ENCODE peak calls at places on chromosomes 11 and 22, in ten cellular contexts. One of them, this sample, is unnamed.
A peak's percentile ranks its signal among the peaks of the same experiment; 100 is the strongest.

GRCh38 chr11:64299847-64300648 is at the start of gene CATSPERZ:
- DNase-seq in transverse colon: no peak
- DNase-seq in right atrium auricular region: no peak
- DNase-seq in heart left ventricle: no peak
- DNase-seq in suprapubic skin: no peak
- DNase-seq in mesendoderm: no peak
- DNase-seq in fibroblast of lung: no peak
- DNase-seq in neuronal stem cell: no peak
- DNase-seq in uterus: no peak
- DNase-seq in substantia nigra: no peak
- DNase-seq in this sample: peak; percentile 42

GRCh38 chr22:17267661-17268330 is 48.6 kb upstream of the ADA2 start:
- DNase-seq in transverse colon: no peak
- DNase-seq in right atrium auricular region: no peak
- DNase-seq in heart left ventricle: no peak
- DNase-seq in suprapubic skin: no peak
- DNase-seq in mesendoderm: peak; percentile 92
- DNase-seq in fibroblast of lung: no peak
- DNase-seq in neuronal stem cell: no peak
- DNase-seq in uterus: no peak
- DNase-seq in substantia nigra: no peak
- DNase-seq in this sample: no peak

GRCh38 chr22:37636186-37636948 is 3.1 kb upstream of the SH3BP1 start:
- DNase-seq in transverse colon: peak; percentile 51
- DNase-seq in right atrium auricular region: no peak
- DNase-seq in heart left ventricle: no peak
- DNase-seq in suprapubic skin: no peak
- DNase-seq in mesendoderm: peak; percentile 67
- DNase-seq in fibroblast of lung: peak; percentile 91
- DNase-seq in neuronal stem cell: no peak
- DNase-seq in uterus: no peak
- DNase-seq in substantia nigra: no peak
- DNase-seq in this sample: peak; percentile 36

GRCh38 chr22:24413726-24414385 is 13.5 kb upstream of the ADORA2A start:
- DNase-seq in transverse colon: no peak
- DNase-seq in right atrium auricular region: no peak
- DNase-seq in heart left ventricle: no peak
- DNase-seq in suprapubic skin: no peak
- DNase-seq in mesendoderm: no peak
- DNase-seq in fibroblast of lung: no peak
- DNase-seq in neuronal stem cell: no peak
- DNase-seq in uterus: no peak
- DNase-seq in substantia nigra: no peak
- DNase-seq in this sample: no peak

GRCh38 chr11:16191852-16192240 is 164.5 kb downstream of the SOX6 start:
- DNase-seq in transverse colon: no peak
- DNase-seq in right atrium auricular region: no peak
- DNase-seq in heart left ventricle: no peak
- DNase-seq in suprapubic skin: no peak
- DNase-seq in mesendoderm: no peak
- DNase-seq in fibroblast of lung: no peak
- DNase-seq in neuronal stem cell: no peak
- DNase-seq in uterus: no peak
- DNase-seq in substantia nigra: no peak
- DNase-seq in this sample: no peak

GRCh38 chr22:45689195-45689594 is 17.6 kb downstream of the ATXN10 start:
- DNase-seq in transverse colon: no peak
- DNase-seq in right atrium auricular region: no peak
- DNase-seq in heart left ventricle: no peak
- DNase-seq in suprapubic skin: no peak
- DNase-seq in mesendoderm: no peak
- DNase-seq in fibroblast of lung: no peak
- DNase-seq in neuronal stem cell: no peak
- DNase-seq in uterus: no peak
- DNase-seq in substantia nigra: no peak
- DNase-seq in this sample: no peak

GRCh38 chr11:19903620-19904069 is 191.0 kb downstream of the NAV2 start:
- DNase-seq in transverse colon: peak; percentile 82
- DNase-seq in right atrium auricular region: peak; percentile 74
- DNase-seq in heart left ventricle: peak; percentile 70
- DNase-seq in suprapubic skin: no peak
- DNase-seq in mesendoderm: peak; percentile 80
- DNase-seq in fibroblast of lung: peak; percentile 75
- DNase-seq in neuronal stem cell: peak; percentile 72
- DNase-seq in uterus: peak; percentile 75
- DNase-seq in substantia nigra: peak; percentile 11
- DNase-seq in this sample: peak; percentile 79

GRCh38 chr22:50467341-50467740 is 7.5 kb downstream of the SBF1 start:
- DNase-seq in transverse colon: no peak
- DNase-seq in right atrium auricular region: no peak
- DNase-seq in heart left ventricle: no peak
- DNase-seq in suprapubic skin: no peak
- DNase-seq in mesendoderm: no peak
- DNase-seq in fibroblast of lung: no peak
- DNase-seq in neuronal stem cell: no peak
- DNase-seq in uterus: no peak
- DNase-seq in substantia nigra: no peak
- DNase-seq in this sample: no peak

GRCh38 chr11:43880640-43881159 is at the start of gene ALKBH3:
- DNase-seq in transverse colon: peak; percentile 93
- DNase-seq in right atrium auricular region: peak; percentile 95
- DNase-seq in heart left ventricle: peak; percentile 92
- DNase-seq in suprapubic skin: peak; percentile 98
- DNase-seq in mesendoderm: peak; percentile 94
- DNase-seq in fibroblast of lung: peak; percentile 96
- DNase-seq in neuronal stem cell: peak; percentile 69
- DNase-seq in uterus: peak; percentile 92
- DNase-seq in substantia nigra: peak; percentile 82
- DNase-seq in this sample: peak; percentile 92

GRCh38 chr11:94602430-94603372 is 35.5 kb downstream of the PIWIL4 start:
- DNase-seq in transverse colon: peak; percentile 65
- DNase-seq in right atrium auricular region: peak; percentile 75
- DNase-seq in heart left ventricle: peak; percentile 57
- DNase-seq in suprapubic skin: no peak
- DNase-seq in mesendoderm: peak; percentile 73
- DNase-seq in fibroblast of lung: peak; percentile 77
- DNase-seq in neuronal stem cell: peak; percentile 23
- DNase-seq in uterus: peak; percentile 35
- DNase-seq in substantia nigra: no peak
- DNase-seq in this sample: peak; percentile 95

GRCh38 chr22:42978453-42979103 is 36.4 kb downstream of the PACSIN2 start:
- DNase-seq in transverse colon: no peak
- DNase-seq in right atrium auricular region: no peak
- DNase-seq in heart left ventricle: peak; percentile 33
- DNase-seq in suprapubic skin: no peak
- DNase-seq in mesendoderm: peak; percentile 58
- DNase-seq in fibroblast of lung: peak; percentile 81
- DNase-seq in neuronal stem cell: peak; percentile 24
- DNase-seq in uterus: peak; percentile 45
- DNase-seq in substantia nigra: no peak
- DNase-seq in this sample: no peak

GRCh38 chr11:71996946-71997345 is 1.8 kb upstream of the IL18BP start:
- DNase-seq in transverse colon: peak; percentile 30
- DNase-seq in right atrium auricular region: peak; percentile 77
- DNase-seq in heart left ventricle: no peak
- DNase-seq in suprapubic skin: no peak
- DNase-seq in mesendoderm: no peak
- DNase-seq in fibroblast of lung: no peak
- DNase-seq in neuronal stem cell: no peak
- DNase-seq in uterus: no peak
- DNase-seq in substantia nigra: no peak
- DNase-seq in this sample: no peak

GRCh38 chr11:84407091-84407490 is 1120.9 kb upstream of the CCDC90B start:
- DNase-seq in transverse colon: no peak
- DNase-seq in right atrium auricular region: no peak
- DNase-seq in heart left ventricle: no peak
- DNase-seq in suprapubic skin: no peak
- DNase-seq in mesendoderm: no peak
- DNase-seq in fibroblast of lung: no peak
- DNase-seq in neuronal stem cell: no peak
- DNase-seq in uterus: no peak
- DNase-seq in substantia nigra: no peak
- DNase-seq in this sample: no peak

DNA sequence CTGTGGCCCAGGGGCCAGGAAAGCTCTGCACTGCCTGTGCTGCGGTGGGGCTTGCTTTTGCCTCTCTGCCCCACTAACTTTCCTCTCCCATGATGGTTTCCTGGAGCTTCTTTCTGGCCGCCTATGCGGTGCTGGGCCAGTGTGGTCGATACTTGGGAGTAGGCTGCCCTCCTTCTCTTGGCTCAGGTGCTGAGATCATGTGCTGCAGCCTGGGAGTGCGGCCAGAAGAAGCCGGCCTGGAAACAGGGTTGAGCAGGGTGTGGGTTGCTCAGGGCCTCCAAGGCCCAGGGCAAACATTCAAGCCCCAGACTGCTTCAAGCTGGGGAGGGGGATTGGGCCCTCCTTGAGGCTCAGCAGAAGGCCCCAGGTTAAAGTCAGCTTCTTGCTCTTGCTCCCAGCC is 125.0 kb downstream of the NTM start:
- DNase-seq in transverse colon: peak; percentile 20
- DNase-seq in right atrium auricular region: no peak
- DNase-seq in heart left ventricle: peak; percentile 28
- DNase-seq in suprapubic skin: no peak
- DNase-seq in mesendoderm: no peak
- DNase-seq in fibroblast of lung: no peak
- DNase-seq in neuronal stem cell: no peak
- DNase-seq in uterus: no peak
- DNase-seq in substantia nigra: peak; percentile 34
- DNase-seq in this sample: peak; percentile 42
- H3K27ac ChIP-seq in transverse colon: no peak overlapping the region
- H3K27ac ChIP-seq in right atrium auricular region: no peak overlapping the region
- H3K27ac ChIP-seq in heart left ventricle: no peak overlapping the region
- H3K27ac ChIP-seq in suprapubic skin: peak overlapping the region; percentile 67
- H3K27ac ChIP-seq in mesendoderm: no peak overlapping the region
- H3K27ac ChIP-seq in fibroblast of lung: no peak overlapping the region
- H3K27ac ChIP-seq in neuronal stem cell: no peak overlapping the region
- H3K27ac ChIP-seq in uterus: no peak overlapping the region
- H3K27ac ChIP-seq in substantia nigra: peak overlapping the region; percentile 13
- H3K27ac ChIP-seq in this sample: no peak overlapping the region

GRCh38 chr11:117068303-117068860 is 29.8 kb downstream of the SIK3 start:
- DNase-seq in transverse colon: no peak
- DNase-seq in right atrium auricular region: no peak
- DNase-seq in heart left ventricle: no peak
- DNase-seq in suprapubic skin: no peak
- DNase-seq in mesendoderm: no peak
- DNase-seq in fibroblast of lung: no peak
- DNase-seq in neuronal stem cell: no peak
- DNase-seq in uterus: no peak
- DNase-seq in substantia nigra: no peak
- DNase-seq in this sample: no peak
- H3K27ac ChIP-seq in transverse colon: no peak overlapping the region
- H3K27ac ChIP-seq in right atrium auricular region: no peak overlapping the region
- H3K27ac ChIP-seq in heart left ventricle: no peak overlapping the region
- H3K27ac ChIP-seq in suprapubic skin: no peak overlapping the region
- H3K27ac ChIP-seq in mesendoderm: no peak overlapping the region
- H3K27ac ChIP-seq in fibroblast of lung: no peak overlapping the region
- H3K27ac ChIP-seq in neuronal stem cell: no peak overlapping the region
- H3K27ac ChIP-seq in uterus: no peak overlapping the region
- H3K27ac ChIP-seq in substantia nigra: peak overlapping the region; percentile 78
- H3K27ac ChIP-seq in this sample: no peak overlapping the region

DNA sequence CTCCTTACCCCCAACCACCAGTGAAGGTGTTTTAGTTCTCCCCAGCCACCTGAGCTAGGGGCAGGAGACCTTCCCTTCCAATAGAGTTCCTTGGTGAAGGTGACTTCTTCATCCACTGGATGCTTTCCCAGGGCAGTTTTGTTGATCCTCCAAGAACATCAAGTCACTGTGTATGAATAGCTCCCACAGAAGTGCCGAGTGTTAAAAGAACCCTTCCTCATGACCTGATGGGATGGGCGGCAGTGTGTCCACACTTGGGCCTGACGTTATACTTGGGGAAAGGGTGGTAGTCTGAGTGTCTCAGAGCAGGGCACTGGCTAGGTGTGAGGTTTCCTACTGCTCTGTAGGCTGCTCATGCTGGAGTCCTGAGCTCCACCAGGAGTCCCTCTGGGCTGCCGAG is 7.5 kb upstream of the LYVE1 start:
- DNase-seq in transverse colon: no peak
- DNase-seq in right atrium auricular region: no peak
- DNase-seq in heart left ventricle: no peak
- DNase-seq in suprapubic skin: no peak
- DNase-seq in mesendoderm: no peak
- DNase-seq in fibroblast of lung: no peak
- DNase-seq in neuronal stem cell: no peak
- DNase-seq in uterus: no peak
- DNase-seq in substantia nigra: no peak
- DNase-seq in this sample: no peak
- H3K27ac ChIP-seq in transverse colon: no peak overlapping the region
- H3K27ac ChIP-seq in right atrium auricular region: no peak overlapping the region
- H3K27ac ChIP-seq in heart left ventricle: no peak overlapping the region
- H3K27ac ChIP-seq in suprapubic skin: no peak overlapping the region
- H3K27ac ChIP-seq in mesendoderm: no peak overlapping the region
- H3K27ac ChIP-seq in fibroblast of lung: no peak overlapping the region
- H3K27ac ChIP-seq in neuronal stem cell: no peak overlapping the region
- H3K27ac ChIP-seq in uterus: no peak overlapping the region
- H3K27ac ChIP-seq in substantia nigra: no peak overlapping the region
- H3K27ac ChIP-seq in this sample: no peak overlapping the region

GRCh38 chr11:70103256-70103975 is 25.3 kb downstream of the ANO1 start:
- DNase-seq in transverse colon: no peak
- DNase-seq in right atrium auricular region: no peak
- DNase-seq in heart left ventricle: no peak
- DNase-seq in suprapubic skin: no peak
- DNase-seq in mesendoderm: no peak
- DNase-seq in fibroblast of lung: no peak
- DNase-seq in neuronal stem cell: no peak
- DNase-seq in uterus: no peak
- DNase-seq in substantia nigra: no peak
- DNase-seq in this sample: no peak
- H3K27ac ChIP-seq in transverse colon: no peak overlapping the region
- H3K27ac ChIP-seq in right atrium auricular region: no peak overlapping the region
- H3K27ac ChIP-seq in heart left ventricle: no peak overlapping the region
- H3K27ac ChIP-seq in suprapubic skin: no peak overlapping the region
- H3K27ac ChIP-seq in mesendoderm: no peak overlapping the region
- H3K27ac ChIP-seq in fibroblast of lung: no peak overlapping the region
- H3K27ac ChIP-seq in neuronal stem cell: no peak overlapping the region
- H3K27ac ChIP-seq in uterus: peak overlapping the region; percentile 90
- H3K27ac ChIP-seq in substantia nigra: no peak overlapping the region
- H3K27ac ChIP-seq in this sample: no peak overlapping the region

GRCh38 chr11:75475767-75476650 is 43.0 kb upstream of the KLHL35 start:
- DNase-seq in transverse colon: peak; percentile 33
- DNase-seq in right atrium auricular region: peak; percentile 69
- DNase-seq in heart left ventricle: peak; percentile 59
- DNase-seq in suprapubic skin: no peak
- DNase-seq in mesendoderm: no peak
- DNase-seq in fibroblast of lung: peak; percentile 41
- DNase-seq in neuronal stem cell: no peak
- DNase-seq in uterus: peak; percentile 60
- DNase-seq in substantia nigra: no peak
- DNase-seq in this sample: peak; percentile 50
- H3K27ac ChIP-seq in transverse colon: no peak overlapping the region
- H3K27ac ChIP-seq in right atrium auricular region: peak overlapping the region; percentile 50
- H3K27ac ChIP-seq in heart left ventricle: no peak overlapping the region
- H3K27ac ChIP-seq in suprapubic skin: peak overlapping the region; percentile 82
- H3K27ac ChIP-seq in mesendoderm: no peak overlapping the region
- H3K27ac ChIP-seq in fibroblast of lung: peak overlapping the region; percentile 50
- H3K27ac ChIP-seq in neuronal stem cell: no peak overlapping the region
- H3K27ac ChIP-seq in uterus: peak overlapping the region; percentile 55
- H3K27ac ChIP-seq in substantia nigra: no peak overlapping the region
- H3K27ac ChIP-seq in this sample: no peak overlapping the region